ENCODE peak calls at places on chromosomes 2 and 18, in four cellular contexts. One of them, this sample, is unnamed.

GRCh38 chr18:35775887-35776286 is 194.3 kb downstream of the GALNT1 start:
- DNase-seq in GM23338: peak; percentile 59
- DNase-seq in sigmoid colon: no peak
- DNase-seq in heart left ventricle: no peak
- DNase-seq in this sample: no peak

GRCh38 chr2:162994718-162995117 is 156.2 kb upstream of the KCNH7 start:
- DNase-seq in heart left ventricle: no peak
- DNase-seq in GM23338: no peak
- DNase-seq in sigmoid colon: no peak
- DNase-seq in this sample: no peak

GRCh38 chr2:85900366-85900765 is 11.6 kb upstream of the ST3GAL5 start:
- DNase-seq in heart left ventricle: no peak
- DNase-seq in sigmoid colon: no peak
- DNase-seq in GM23338: no peak
- DNase-seq in this sample: no peak

GRCh38 chr18:45997689-45998088 is 30.6 kb upstream of the EPG5 start:
- DNase-seq in sigmoid colon: no peak
- DNase-seq in heart left ventricle: no peak
- DNase-seq in GM23338: peak; percentile 17
- DNase-seq in this sample: no peak

GRCh38 chr18:46615720-46616119 is 41.3 kb downstream of the LOXHD1 start:
- DNase-seq in heart left ventricle: no peak
- DNase-seq in GM23338: no peak
- DNase-seq in sigmoid colon: no peak
- DNase-seq in this sample: no peak

GRCh38 chr2:239190346-239190745 is 210.5 kb downstream of the HDAC4 start:
- DNase-seq in GM23338: no peak
- DNase-seq in sigmoid colon: peak; percentile 61
- DNase-seq in heart left ventricle: no peak
- DNase-seq in this sample: no peak

GRCh38 chr2:289362-290089 is 1.6 kb upstream of the ALKAL2 start:
- DNase-seq in GM23338: peak; percentile 57
- DNase-seq in sigmoid colon: no peak
- DNase-seq in heart left ventricle: no peak
- DNase-seq in this sample: no peak

GRCh38 chr2:208406474-208407451 is at the start of gene PTH2R:
- DNase-seq in heart left ventricle: peak; percentile 47
- DNase-seq in GM23338: peak; percentile 71
- DNase-seq in sigmoid colon: no peak
- DNase-seq in this sample: no peak

GRCh38 chr18:75438891-75439290 is 11.4 kb upstream of the SMIM21 start:
- DNase-seq in heart left ventricle: no peak
- DNase-seq in GM23338: no peak
- DNase-seq in sigmoid colon: no peak
- DNase-seq in this sample: no peak

GRCh38 chr2:48600917-48601316 is 16.7 kb upstream of the GTF2A1L start:
- DNase-seq in sigmoid colon: no peak
- DNase-seq in heart left ventricle: no peak
- DNase-seq in GM23338: no peak
- DNase-seq in this sample: no peak

GRCh38 chr2:30185175-30185574 is 38.4 kb downstream of the YPEL5 start:
- DNase-seq in sigmoid colon: peak; percentile 12
- DNase-seq in heart left ventricle: no peak
- DNase-seq in GM23338: no peak
- DNase-seq in this sample: no peak

DNA sequence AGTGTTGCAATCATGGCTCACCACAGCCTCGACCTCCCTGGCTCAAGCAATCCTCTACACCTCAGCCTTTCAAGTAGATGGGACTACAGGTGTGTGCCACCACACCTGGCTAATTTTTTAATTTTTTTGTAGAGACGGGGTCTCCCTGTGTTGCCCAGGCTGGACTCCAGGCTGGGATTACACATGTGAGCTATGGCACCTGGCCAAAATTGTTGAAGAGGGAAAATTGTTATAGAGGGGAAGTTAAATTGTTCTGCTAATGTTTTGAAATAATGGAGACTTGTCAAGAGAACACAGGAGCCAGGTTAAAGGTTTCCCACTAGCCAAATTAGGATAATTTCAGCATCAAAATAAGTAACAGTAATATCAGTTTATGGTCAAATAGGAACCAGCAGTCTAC is 25.1 kb downstream of the PPIG start:
- DNase-seq in GM23338: no peak
- DNase-seq in sigmoid colon: no peak
- DNase-seq in heart left ventricle: no peak
- DNase-seq in this sample: no peak
- H3K36me3 ChIP-seq in GM23338: peaks cover 49% of the 10 kb centered on the region
- H3K36me3 ChIP-seq in sigmoid colon: peaks cover 99% of the 10 kb centered on the region
- H3K36me3 ChIP-seq in heart left ventricle: peaks cover 99% of the 10 kb centered on the region
- H3K36me3 ChIP-seq in this sample: no peaks in the 10 kb centered on the region

GRCh38 chr2:168241208-168241607 is 6.2 kb downstream of the STK39 start:
- DNase-seq in heart left ventricle: no peak
- DNase-seq in sigmoid colon: no peak
- DNase-seq in GM23338: peak; percentile 20
- DNase-seq in this sample: no peak
- H3K27ac ChIP-seq in heart left ventricle: peak overlapping the region; percentile 55
- H3K27ac ChIP-seq in sigmoid colon: peak overlapping the region; percentile 6
- H3K27ac ChIP-seq in GM23338: peak overlapping the region; percentile 39
- H3K27ac ChIP-seq in this sample: no peak overlapping the region

GRCh38 chr2:5925620-5926019 is 233.4 kb downstream of the SOX11 start:
- DNase-seq in GM23338: no peak
- DNase-seq in heart left ventricle: no peak
- DNase-seq in sigmoid colon: no peak
- DNase-seq in this sample: no peak
- TF ChIP-seq CTCF in GM23338: no peak
- TF ChIP-seq CTCF in heart left ventricle: no peak
- TF ChIP-seq CTCF in sigmoid colon: no peak
- TF ChIP-seq CTCF in this sample: no peak

DNA sequence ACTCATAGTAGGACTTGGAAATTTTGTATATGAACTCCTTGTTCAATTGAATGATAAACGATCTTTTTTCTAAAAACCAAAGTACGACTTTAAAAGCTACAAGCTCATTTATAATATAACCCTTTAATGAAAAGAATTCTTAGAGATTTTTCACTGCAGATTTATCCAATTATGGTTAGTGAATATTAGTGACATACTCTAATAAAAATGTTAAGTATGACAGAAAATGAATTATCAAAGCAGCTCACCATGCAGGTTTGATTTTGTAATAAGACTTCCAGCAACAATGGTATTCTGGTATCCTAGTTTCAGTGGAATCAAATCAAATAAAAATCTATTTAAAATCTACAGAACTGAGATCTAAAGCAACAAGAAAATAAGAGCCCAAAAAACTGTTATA is 38.5 kb downstream of the PRPF40A start:
- DNase-seq in sigmoid colon: no peak
- DNase-seq in heart left ventricle: no peak
- DNase-seq in GM23338: no peak
- DNase-seq in this sample: no peak
- H3K36me3 ChIP-seq in sigmoid colon: peaks cover 72% of the 10 kb centered on the region
- H3K36me3 ChIP-seq in heart left ventricle: peaks cover 77% of the 10 kb centered on the region
- H3K36me3 ChIP-seq in GM23338: peaks cover 77% of the 10 kb centered on the region
- H3K36me3 ChIP-seq in this sample: no peaks in the 10 kb centered on the region

GRCh38 chr2:119293900-119294299 is 70.3 kb downstream of the STEAP3 start:
- DNase-seq in heart left ventricle: no peak
- DNase-seq in sigmoid colon: no peak
- DNase-seq in GM23338: no peak
- DNase-seq in this sample: peak; percentile 67

GRCh38 chr2:119294671-119295070 is 71.0 kb downstream of the STEAP3 start:
- DNase-seq in GM23338: no peak
- DNase-seq in heart left ventricle: no peak
- DNase-seq in sigmoid colon: no peak
- DNase-seq in this sample: no peak

GRCh38 chr2:119291588-119292167 is 68.0 kb downstream of the STEAP3 start:
- DNase-seq in GM23338: no peak
- DNase-seq in heart left ventricle: no peak
- DNase-seq in sigmoid colon: no peak
- DNase-seq in this sample: no peak

GRCh38 chr2:119292226-119292625 is 68.6 kb downstream of the STEAP3 start:
- DNase-seq in heart left ventricle: no peak
- DNase-seq in GM23338: no peak
- DNase-seq in sigmoid colon: no peak
- DNase-seq in this sample: no peak

DNA sequence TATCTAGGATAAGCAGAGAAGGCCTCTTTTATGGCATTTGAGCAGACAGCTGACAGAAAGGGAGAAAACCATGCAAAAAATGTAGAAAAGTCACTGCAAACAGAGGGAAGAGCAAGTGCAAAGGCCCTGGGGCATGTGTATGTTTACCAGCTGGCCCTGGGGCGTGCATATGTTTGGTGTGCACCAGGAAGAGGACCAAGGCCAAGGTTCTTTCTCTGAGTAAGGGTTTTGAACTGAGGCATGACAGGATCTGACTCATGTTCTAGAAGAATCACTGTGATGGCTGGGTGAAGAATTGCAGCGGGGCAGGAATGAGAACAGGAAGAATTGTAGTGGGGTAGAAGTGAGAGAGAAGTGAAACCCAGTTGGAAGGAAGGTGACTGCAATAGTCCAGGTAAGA is 69.6 kb downstream of the STEAP3 start:
- DNase-seq in heart left ventricle: no peak
- DNase-seq in sigmoid colon: no peak
- DNase-seq in GM23338: no peak
- DNase-seq in this sample: no peak
- H3K27ac ChIP-seq in heart left ventricle: no peak overlapping the region
- H3K27ac ChIP-seq in sigmoid colon: no peak overlapping the region
- H3K27ac ChIP-seq in GM23338: no peak overlapping the region
- H3K27ac ChIP-seq in this sample: peak overlapping the region; percentile 64

GRCh38 chr18:980586-980985 is 75.9 kb downstream of the ADCYAP1 start:
- DNase-seq in GM23338: no peak
- DNase-seq in sigmoid colon: no peak
- DNase-seq in heart left ventricle: no peak
- DNase-seq in this sample: no peak
- TF ChIP-seq CTCF in GM23338: no peak
- TF ChIP-seq CTCF in sigmoid colon: no peak
- TF ChIP-seq CTCF in heart left ventricle: no peak
- TF ChIP-seq CTCF in this sample: no peak

DNA sequence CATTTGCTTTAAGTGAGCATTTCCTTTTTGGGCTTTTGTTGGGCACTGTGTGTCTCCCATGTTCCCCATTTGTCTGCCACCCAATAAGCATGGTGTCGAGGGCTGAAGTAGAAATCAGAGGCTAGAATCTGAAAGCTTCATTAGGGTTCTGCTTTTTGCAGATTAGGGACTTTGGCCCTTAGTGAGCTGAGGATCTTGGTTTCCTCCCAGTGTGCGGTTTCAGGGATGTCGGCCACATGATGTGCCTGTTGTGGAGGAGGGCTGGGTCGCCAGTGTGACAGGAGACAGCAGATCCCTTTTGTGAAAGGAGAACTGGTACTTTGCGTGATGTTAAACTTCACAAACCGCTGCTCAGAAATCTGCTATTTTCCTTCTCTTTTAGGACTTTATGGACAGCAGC is 41.1 kb downstream of the PLEKHB2 start:
- DNase-seq in heart left ventricle: no peak
- DNase-seq in GM23338: no peak
- DNase-seq in sigmoid colon: no peak
- DNase-seq in this sample: no peak
- H3K36me3 ChIP-seq in heart left ventricle: peaks cover 95% of the 10 kb centered on the region
- H3K36me3 ChIP-seq in GM23338: peaks cover 5% of the 10 kb centered on the region
- H3K36me3 ChIP-seq in sigmoid colon: peaks cover 82% of the 10 kb centered on the region
- H3K36me3 ChIP-seq in this sample: peaks cover 37% of the 10 kb centered on the region

GRCh38 chr2:26457695-26458364 is 20.1 kb downstream of the OTOF start:
- DNase-seq in GM23338: no peak
- DNase-seq in heart left ventricle: no peak
- DNase-seq in sigmoid colon: peak; percentile 50
- DNase-seq in this sample: no peak
- H3K27ac ChIP-seq in GM23338: no peak overlapping the region
- H3K27ac ChIP-seq in heart left ventricle: no peak overlapping the region
- H3K27ac ChIP-seq in sigmoid colon: no peak overlapping the region
- H3K27ac ChIP-seq in this sample: no peak overlapping the region

This sample was measured in gastrocnemius medialis.